ENCODE peak calls at places on chromosomes 11 and 22, in nine cellular contexts. B, L, R, U, J, C, Z, F and P are unnamed samples.

GRCh38 chr11:6920702-6921101 is at the start of gene OR2D3:
- DNase-seq in F (no peak), C (no peak), Z (no peak), L (no peak), R (no peak), U (no peak), J (no peak), B (no peak), P (no peak)

GRCh38 chr11:1888811-1889526 is 2.7 kb downstream of the PRR33 start:
- DNase-seq in L (no peak), B (peak), F (no peak), C (peak), R (no peak), Z (peak), J (no peak), U (peak), P (peak)

GRCh38 chr11:25562417-25562816 is 769.5 kb upstream of the ANO3 start:
- DNase-seq in Z (no peak), B (no peak), U (no peak), C (no peak), L (no peak), F (peak), R (no peak), J (peak), P (no peak)

GRCh38 chr22:22546490-22546889 is 12.6 kb downstream of the PRAME start:
- DNase-seq in J (peak), Z (no peak), F (peak), C (peak), R (no peak), L (no peak), B (no peak), U (no peak), P (no peak)

GRCh38 chr22:19195796-19196731 is 17.5 kb upstream of the SLC25A1 start:
- DNase-seq in Z (no peak), F (no peak), C (no peak), U (no peak), L (no peak), B (no peak), R (no peak), J (no peak), P (no peak)

GRCh38 chr11:36447947-36448346 is 62.1 kb downstream of the TRAF6 start:
- DNase-seq in L (peak), J (no peak), B (no peak), F (no peak), R (no peak), Z (no peak), U (no peak), C (no peak), P (no peak)

GRCh38 chr11:36231300-36231699 is 57.9 kb downstream of the COMMD9 start:
- DNase-seq in C (no peak), U (no peak), L (no peak), R (no peak), Z (no peak), F (peak), J (no peak), B (no peak), P (no peak)

GRCh38 chr11:96761451-96761850 is 371.6 kb downstream of the JRKL start:
- DNase-seq in U (no peak), F (no peak), J (no peak), B (no peak), Z (no peak), R (no peak), C (no peak), L (peak), P (no peak)

GRCh38 chr11:61685611-61685955 is 5.4 kb downstream of the DAGLA start:
- DNase-seq in L (no peak), J (no peak), C (no peak), B (no peak), Z (peak), U (no peak), F (no peak), R (no peak), P (no peak)

GRCh38 chr11:130163346-130164220 is 4.0 kb downstream of the ST14 start:
- DNase-seq in L (no peak), B (no peak), Z (no peak), F (no peak), J (peak), R (peak), C (peak), U (no peak), P (no peak)

GRCh38 chr11:126740857-126741256 is 259.7 kb downstream of the KIRREL3 start:
- DNase-seq in F (no peak), Z (no peak), B (no peak), R (no peak), J (no peak), C (no peak), L (no peak), U (no peak), P (no peak)

DNA sequence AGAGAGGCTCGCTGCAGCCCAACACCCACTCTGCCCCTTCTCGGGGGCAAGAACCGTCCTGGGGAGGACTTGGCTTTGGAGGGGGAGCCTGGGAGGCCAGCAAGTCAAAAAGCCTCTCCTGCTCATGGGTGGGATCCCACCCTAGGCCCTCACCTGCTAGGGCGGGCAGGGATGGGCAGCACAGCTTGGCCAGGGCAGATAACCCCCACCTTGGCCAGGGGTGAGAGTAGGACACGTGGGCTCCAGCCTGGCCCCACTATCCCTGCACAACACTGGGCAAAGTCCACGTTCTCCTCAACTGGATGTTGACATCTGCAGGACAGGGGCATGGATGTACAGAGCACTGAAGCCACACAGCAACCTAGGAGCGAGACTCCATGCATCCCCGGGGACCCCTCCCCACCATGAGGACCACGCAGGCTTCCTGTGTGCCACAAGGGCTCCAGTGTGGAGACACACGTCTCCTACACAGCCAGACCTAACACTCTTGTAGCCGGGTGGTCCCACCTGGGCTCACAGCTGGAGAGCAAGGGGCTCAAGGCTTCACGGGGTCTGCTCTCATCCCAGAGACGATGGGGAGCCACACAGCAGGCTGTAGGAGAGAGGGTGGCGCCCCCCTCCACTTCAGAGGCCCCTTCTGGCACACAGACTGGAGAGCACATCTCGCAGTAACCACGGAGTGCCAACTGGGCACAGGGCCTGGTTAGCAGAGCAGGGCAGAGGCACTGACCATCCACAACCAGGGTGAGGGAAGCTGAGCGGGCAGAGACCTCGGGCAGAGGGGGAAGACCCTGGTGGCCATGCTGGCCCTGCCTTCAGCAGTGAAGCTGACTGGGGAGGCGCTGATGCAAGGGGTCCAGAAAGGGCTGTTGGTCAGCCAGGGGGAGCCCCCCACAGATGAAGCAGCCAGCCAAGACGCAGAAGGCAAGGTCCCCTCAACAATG is 171.1 kb downstream of the CRYBB2 start:
- DNase-seq in F (no peak), U (no peak), C (no peak), L (no peak), B (no peak), R (no peak), J (no peak), Z (no peak), P (no peak)
- H3K27ac ChIP-seq in F (no peak), U (no peak), C (no peak), L (no peak), B (no peak), R (no peak), J (no peak), Z (no peak), P (no peak)

DNA sequence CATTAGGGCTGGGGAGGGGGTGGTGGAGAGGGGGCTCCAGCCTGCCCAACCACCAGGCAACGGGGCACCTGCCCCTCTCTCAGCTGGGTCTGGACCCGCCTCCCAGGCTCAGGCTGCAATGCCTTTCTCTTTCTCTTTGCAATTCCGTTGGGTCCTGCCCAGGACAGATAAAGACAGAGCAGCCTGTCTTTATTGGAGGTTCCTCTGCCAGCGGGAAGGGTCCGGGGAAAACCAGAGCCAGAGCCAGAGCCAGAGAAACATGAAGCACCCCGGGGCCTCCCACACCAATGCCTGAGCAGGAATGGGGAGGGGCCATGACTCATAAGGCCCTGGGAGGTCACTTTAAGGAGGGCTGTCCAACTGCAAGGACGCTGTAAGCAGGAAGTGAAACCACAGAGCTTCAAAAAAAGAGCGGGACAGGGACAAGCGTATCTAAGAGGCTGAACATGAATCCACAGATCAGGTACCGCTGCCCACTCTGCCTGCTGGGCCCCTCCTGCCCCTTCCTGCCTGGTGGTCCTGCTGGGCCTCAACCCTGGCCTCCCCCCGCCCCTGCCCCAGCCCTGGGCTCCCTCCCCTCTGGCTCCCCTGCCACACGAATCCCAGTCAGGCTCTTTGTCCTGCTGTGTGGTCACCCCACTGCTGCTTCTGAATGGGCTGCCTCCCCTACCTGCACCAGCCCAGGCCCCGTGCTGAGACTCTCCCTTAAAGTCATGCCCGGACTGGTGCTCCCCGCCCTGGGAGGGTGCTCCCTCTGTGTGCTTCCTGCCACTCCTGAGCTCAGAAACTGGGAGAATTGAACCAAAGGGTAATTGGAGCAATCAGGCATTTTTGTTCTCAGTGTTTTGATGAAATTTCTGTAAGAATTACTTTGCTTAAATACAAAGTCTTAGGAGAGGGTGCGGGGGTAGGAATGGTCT is at the start of gene APOBEC3B:
- DNase-seq in J (peak), C (peak), F (peak), B (peak), L (peak), R (peak), U (peak), Z (peak), P (peak)
- H3K27ac ChIP-seq in J (no peak), C (no peak), F (peak), B (no peak), L (peak), R (peak), U (no peak), Z (no peak), P (no peak)

GRCh38 chr11:3880724-3881123 is 25.3 kb downstream of the STIM1 start:
- DNase-seq in B (no peak), R (no peak), J (no peak), Z (no peak), F (no peak), L (peak), C (no peak), U (no peak), P (no peak)
- H3K27ac ChIP-seq in B (no peak), R (no peak), J (peak), Z (peak), F (no peak), L (no peak), C (no peak), U (no peak), P (no peak)

DNA sequence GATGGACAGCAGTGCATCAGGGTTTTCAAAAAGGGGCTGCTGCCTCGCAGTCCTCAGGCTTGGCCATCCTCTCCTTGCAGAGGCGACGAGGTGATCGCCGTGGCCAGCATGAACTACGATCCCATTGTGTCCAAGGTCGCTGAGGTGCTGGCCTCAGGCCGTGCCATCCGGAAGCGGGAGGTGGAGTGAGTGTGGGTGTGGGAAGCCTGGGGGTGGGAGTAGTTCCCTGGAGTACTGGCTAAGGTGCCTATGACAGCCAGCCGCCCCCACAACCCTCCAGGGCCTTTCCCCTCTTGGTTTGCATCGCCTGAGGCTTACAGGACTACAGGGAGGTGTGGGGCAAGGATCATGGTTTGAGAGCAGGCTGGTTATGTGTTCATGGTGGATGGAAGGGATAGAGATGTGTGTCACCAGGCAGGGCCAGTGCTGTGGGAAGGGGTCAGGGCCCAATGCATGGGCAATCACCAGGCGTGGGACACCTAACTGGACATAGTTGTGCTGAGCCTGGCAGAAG is 2.1 kb upstream of the LZTR1 start:
- DNase-seq in C (no peak), F (no peak), U (no peak), L (no peak), R (no peak), B (no peak), Z (no peak), J (no peak), P (no peak)
- H3K27ac ChIP-seq in C (no peak), F (no peak), U (no peak), L (no peak), R (no peak), B (no peak), Z (no peak), J (no peak), P (no peak)

GRCh38 chr11:94866231-94866827 is 98.2 kb downstream of the AMOTL1 start:
- DNase-seq in R (no peak), C (no peak), L (no peak), F (no peak), J (no peak), B (no peak), U (no peak), Z (no peak), P (no peak)

GRCh38 chr11:94866936-94867795 is 99.0 kb downstream of the AMOTL1 start:
- DNase-seq in C (no peak), U (no peak), L (no peak), J (no peak), Z (no peak), F (no peak), R (no peak), B (no peak), P (no peak)

GRCh38 chr11:94861306-94861845 is 93.2 kb downstream of the AMOTL1 start:
- DNase-seq in L (no peak), F (no peak), U (no peak), J (no peak), B (no peak), Z (no peak), R (no peak), C (no peak), P (no peak)

GRCh38 chr11:94868468-94868867 is 100.3 kb downstream of the AMOTL1 start:
- DNase-seq in F (no peak), R (no peak), J (no peak), L (no peak), B (no peak), Z (no peak), U (no peak), C (no peak), P (no peak)

GRCh38 chr11:94864646-94865045 is 96.5 kb downstream of the AMOTL1 start:
- DNase-seq in B (no peak), U (no peak), C (no peak), Z (no peak), R (no peak), L (no peak), F (no peak), J (no peak), P (no peak)
- H3K27ac ChIP-seq in B (no peak), U (no peak), C (no peak), Z (no peak), R (no peak), L (no peak), F (no peak), J (no peak), P (no peak)

DNA sequence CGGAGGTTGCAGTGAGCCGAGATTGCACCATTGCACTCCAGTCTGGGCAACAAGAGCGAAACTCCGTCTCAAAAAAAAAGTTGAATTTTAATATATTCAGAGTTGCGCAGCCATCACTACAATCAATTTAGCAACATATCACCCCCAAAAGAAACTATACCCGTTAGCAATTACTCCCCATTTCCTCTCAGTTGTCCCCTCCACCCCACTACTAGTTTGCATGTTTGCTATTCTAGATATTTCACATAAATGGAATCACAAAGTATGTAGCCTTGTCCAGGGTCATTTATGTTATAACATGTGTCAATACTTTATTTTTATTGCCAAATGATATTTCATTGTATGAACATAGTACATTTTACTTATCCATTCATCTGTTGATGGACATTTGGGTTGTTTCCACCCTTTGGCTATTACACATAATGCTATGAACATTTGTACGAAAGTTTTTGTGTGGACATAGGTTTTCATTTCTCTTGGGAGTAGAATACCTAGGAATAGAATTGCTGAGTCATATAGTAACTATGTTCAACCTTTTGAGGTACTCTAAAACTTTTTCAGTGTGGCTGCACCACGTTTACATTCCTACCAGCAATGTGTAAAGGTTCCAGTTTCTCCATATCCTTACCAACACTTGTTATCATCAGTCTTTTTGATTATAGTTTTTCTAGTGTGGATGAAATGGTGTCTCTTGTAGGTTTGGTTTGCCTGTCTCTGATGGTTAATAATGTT is 2.2 kb downstream of the ZNF143 start:
- DNase-seq in Z (no peak), J (no peak), R (no peak), B (no peak), L (peak), C (no peak), U (no peak), F (no peak), P (no peak)
- H3K27ac ChIP-seq in Z (peak), J (peak), R (no peak), B (no peak), L (no peak), C (no peak), U (no peak), F (no peak), P (no peak)